ENCODE peak calls at places on chromosomes 12 and 14, in five cellular contexts. T, O, M, L and B are unnamed samples.

GRCh38 chr14:80388980-80389711 is 177.8 kb upstream of the DIO2 start:
- DNase-seq in T (no peak), O (no peak), M (no peak), L (no peak), B (no peak)

GRCh38 chr12:93798752-93799151 is 121.6 kb downstream of the CRADD start:
- DNase-seq in T (no peak), O (no peak), M (no peak), L (no peak), B (no peak)

GRCh38 chr12:50220357-50221061 is 53.3 kb upstream of the CERS5 start:
- DNase-seq in T (no peak), O (peak; percentile 66), M (no peak), L (peak; percentile 34), B (no peak)

GRCh38 chr12:586318-587071 is 76.8 kb downstream of the NINJ2 start:
- DNase-seq in T (no peak), O (no peak), M (no peak), L (no peak), B (no peak)

GRCh38 chr12:93762059-93762719 is 85.0 kb downstream of the CRADD start:
- DNase-seq in T (no peak), O (no peak), M (no peak), L (no peak), B (no peak)

GRCh38 chr12:3316776-3317480 is 174.1 kb upstream of the PRMT8 start:
- DNase-seq in T (no peak), O (no peak), M (no peak), L (no peak), B (no peak)

GRCh38 chr14:92967346-92967926 is 44.5 kb downstream of the CHGA start:
- DNase-seq in T (no peak), O (no peak), M (no peak), L (no peak), B (peak; percentile 27)

GRCh38 chr14:60974070-60974469 is 6.8 kb downstream of the TRMT5 start:
- DNase-seq in T (no peak), O (no peak), M (no peak), L (no peak), B (no peak)

GRCh38 chr12:121974026-121974985 is 47.4 kb upstream of the BCL7A start:
- DNase-seq in T (no peak), O (no peak), M (no peak), L (no peak), B (no peak)

GRCh38 chr14:63986789-63987533 is 134.2 kb downstream of the SYNE2 start:
- DNase-seq in T (peak; percentile 14), O (no peak), M (no peak), L (no peak), B (no peak)

GRCh38 chr14:104306450-104307040 is 168.2 kb downstream of the KIF26A start:
- DNase-seq in T (no peak), O (no peak), M (no peak), L (no peak), B (no peak)

GRCh38 chr12:51225800-51226199 is 7.9 kb upstream of the POU6F1 start:
- DNase-seq in T (no peak), O (no peak), M (no peak), L (no peak), B (no peak)

GRCh38 chr14:36619853-36620252 is 37.4 kb upstream of the NKX2-8 start:
- DNase-seq in T (no peak), O (no peak), M (no peak), L (no peak), B (no peak)

GRCh38 chr14:103517626-103518415 is 4.8 kb downstream of the CKB start:
- DNase-seq in T (no peak), O (no peak), M (peak; percentile 82), L (no peak), B (no peak)

GRCh38 chr12:110763578-110763977 is 20.9 kb upstream of the PPP1CC start:
- DNase-seq in T (no peak), O (no peak), M (no peak), L (no peak), B (no peak)

GRCh38 chr12:89709994-89710872 is 1.6 kb upstream of the ATP2B1 start:
- DNase-seq in T (no peak), O (peak; percentile 41), M (no peak), L (peak; percentile 31), B (no peak)

GRCh38 chr14:47186491-47186890 is 488.9 kb downstream of the MDGA2 start:
- DNase-seq in T (no peak), O (no peak), M (no peak), L (no peak), B (no peak)

GRCh38 chr14:100665518-100666032 is 61.1 kb upstream of the DLK1 start:
- DNase-seq in T (no peak), O (no peak), M (no peak), L (no peak), B (no peak)

GRCh38 chr12:124551268-124552144 is 15.9 kb downstream of the NCOR2 start:
- DNase-seq in T (peak; percentile 72), O (peak; percentile 90), M (peak; percentile 84), L (no peak), B (no peak)

GRCh38 chr12:125203145-125203765 is 138.0 kb downstream of the AACS start:
- DNase-seq in T (peak; percentile 6), O (no peak), M (no peak), L (no peak), B (no peak)

GRCh38 chr14:102738373-102739189 is 38.7 kb upstream of the TRAF3 start:
- DNase-seq in T (no peak), O (no peak), M (peak; percentile 43), L (no peak), B (no peak)